ENCODE peak calls at places on chromosomes 4 and X, in seven cellular contexts. T, K, Z, P, G, J and U are unnamed samples.
A peak's percentile ranks its signal among the peaks of the same experiment; 100 is the strongest.

GRCh38 chr4:82890602-82890912 is 396 bp downstream of the SEC31A start:
- DNase-seq in T (no peak), K (no peak), Z (no peak), P (no peak), G (no peak), J (no peak), U (no peak)

GRCh38 chr4:108396900-108397299 is 223.5 kb upstream of the RPL34 start:
- DNase-seq in T (no peak), K (no peak), Z (no peak), P (no peak), G (no peak), J (no peak), U (peak; percentile 20)

GRCh38 chr4:169795585-169795984 is 37.8 kb upstream of the HPF1 start:
- DNase-seq in T (peak; percentile 40), K (no peak), Z (no peak), P (no peak), G (no peak), J (no peak), U (no peak)

GRCh38 chr4:112591593-112591992 is 45.1 kb downstream of the ZGRF1 start:
- DNase-seq in T (peak; percentile 17), K (no peak), Z (no peak), P (no peak), G (no peak), J (no peak), U (no peak)

GRCh38 chr4:102466298-102466697 is 34.9 kb upstream of the NFKB1 start:
- DNase-seq in T (no peak), K (peak; percentile 7), Z (no peak), P (no peak), G (peak; percentile 48), J (no peak), U (no peak)

GRCh38 chr4:98387345-98388017 is 126.3 kb downstream of the RAP1GDS1 start:
- DNase-seq in T (peak; percentile 46), K (no peak), Z (no peak), P (no peak), G (no peak), J (no peak), U (no peak)

GRCh38 chr4:105145913-105146285 is 777 bp upstream of the TET2 start:
- DNase-seq in T (no peak), K (no peak), Z (peak; percentile 56), P (peak; percentile 66), G (no peak), J (peak; percentile 24), U (peak; percentile 17)

GRCh38 chr4:31995943-31996901 is 1276.1 kb downstream of the PCDH7 start:
- DNase-seq in T (no peak), K (no peak), Z (peak; percentile 89), P (no peak), G (no peak), J (peak; percentile 7), U (no peak)

GRCh38 chrX:129318375-129318774 is 204.9 kb downstream of the SMARCA1 start:
- DNase-seq in T (peak; percentile 15), K (peak; percentile 35), Z (no peak), P (no peak), G (peak; percentile 27), J (peak; percentile 53), U (no peak)

GRCh38 chrX:120790118-120790517 is 85.5 kb downstream of the CT47B1 start:
- DNase-seq in T (peak; percentile 63), K (peak; percentile 71), Z (peak; percentile 27), P (no peak), G (peak; percentile 51), J (peak; percentile 87), U (peak; percentile 50)

GRCh38 chr4:172514011-172514410 is 654.6 kb upstream of the GALNT7 start:
- DNase-seq in T (no peak), K (no peak), Z (no peak), P (no peak), G (no peak), J (no peak), U (no peak)

GRCh38 chr4:113316879-113317278 is 267.4 kb downstream of the ANK2 start:
- DNase-seq in T (peak; percentile 18), K (no peak), Z (no peak), P (no peak), G (no peak), J (no peak), U (no peak)

GRCh38 chr4:17058506-17058905 is 160.1 kb upstream of the LDB2 start:
- DNase-seq in T (no peak), K (peak; percentile 37), Z (no peak), P (no peak), G (no peak), J (no peak), U (no peak)

GRCh38 chr4:83852085-83852451 is 316.2 kb downstream of the GPAT3 start:
- DNase-seq in T (peak; percentile 22), K (peak; percentile 88), Z (no peak), P (no peak), G (peak; percentile 50), J (no peak), U (no peak)

GRCh38 chr4:71230258-71230594 is 108.6 kb upstream of the SLC4A4 start:
- DNase-seq in T (no peak), K (peak; percentile 87), Z (no peak), P (no peak), G (peak; percentile 21), J (no peak), U (no peak)

GRCh38 chr4:56424697-56425514 is 10.5 kb downstream of the PPAT start:
- DNase-seq in T (no peak), K (peak; percentile 45), Z (no peak), P (no peak), G (peak; percentile 50), J (peak; percentile 68), U (no peak)

GRCh38 chrX:152927858-152928760 is 30.2 kb downstream of the ZNF185 start:
- DNase-seq in T (no peak), K (no peak), Z (no peak), P (no peak), G (no peak), J (no peak), U (no peak)

GRCh38 chr4:146981651-146982050 is 36.0 kb upstream of the TTC29 start:
- DNase-seq in T (peak; percentile 13), K (peak; percentile 1), Z (no peak), P (no peak), G (peak; percentile 14), J (peak; percentile 92), U (peak; percentile 61)

GRCh38 chr4:118346495-118346894 is 6.3 kb downstream of the PRSS12 start:
- DNase-seq in T (peak; percentile 64), K (no peak), Z (no peak), P (no peak), G (no peak), J (no peak), U (no peak)

GRCh38 chr4:11546391-11547160 is 117.9 kb upstream of the HS3ST1 start:
- DNase-seq in T (no peak), K (peak; percentile 33), Z (no peak), P (no peak), G (no peak), J (peak; percentile 81), U (no peak)

GRCh38 chr4:89293299-89293698 is 14.3 kb downstream of the GPRIN3 start:
- DNase-seq in T (no peak), K (no peak), Z (no peak), P (no peak), G (no peak), J (no peak), U (no peak)

GRCh38 chr4:3671571-3672464 is 94.4 kb upstream of the ADRA2C start:
- DNase-seq in T (no peak), K (peak; percentile 41), Z (no peak), P (no peak), G (peak; percentile 15), J (no peak), U (no peak)

GRCh38 chrX:67544281-67544680 is 460 bp downstream of the AR start:
- DNase-seq in T (peak; percentile 31), K (no peak), Z (peak; percentile 41), P (no peak), G (peak; percentile 38), J (no peak), U (peak; percentile 17)

GRCh38 chrX:56248492-56248891 is 16.3 kb downstream of the KLF8 start:
- DNase-seq in T (peak; percentile 63), K (peak; percentile 25), Z (peak; percentile 34), P (peak; percentile 49), G (peak; percentile 32), J (peak; percentile 74), U (no peak)

GRCh38 chrX:123077671-123078070 is 106.4 kb upstream of the GRIA3 start:
- DNase-seq in T (no peak), K (no peak), Z (no peak), P (no peak), G (no peak), J (no peak), U (no peak)

DNA sequence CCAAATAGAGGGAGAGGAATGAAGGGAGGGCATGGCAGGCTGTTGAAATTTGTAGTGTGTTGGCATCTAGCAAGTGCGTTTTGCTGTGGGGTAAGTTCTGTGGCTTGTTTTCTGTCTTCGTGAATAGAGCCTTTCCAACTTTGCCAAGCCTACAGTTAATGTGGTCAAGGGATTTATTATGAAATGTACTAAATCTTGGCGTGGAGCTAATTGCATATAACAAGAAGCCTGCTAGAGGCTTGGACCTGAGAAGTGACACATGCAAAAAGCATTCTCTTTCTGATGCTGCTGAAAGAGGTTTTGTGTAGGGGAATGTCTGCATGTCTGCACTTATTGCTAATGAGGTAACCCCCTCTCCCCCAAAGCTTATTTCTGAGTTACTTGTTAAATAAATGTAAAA is 132.2 kb downstream of the BMPR1B start:
- DNase-seq in T (peak; percentile 72), K (peak; percentile 73), Z (no peak), P (no peak), G (peak; percentile 40), J (no peak), U (no peak)
- H4K8ac ChIP-seq in T (no peak overlapping the region), K (no peak overlapping the region), Z (no peak overlapping the region), P (no peak overlapping the region), G (no peak overlapping the region), J (no peak overlapping the region), U (no peak overlapping the region)

DNA sequence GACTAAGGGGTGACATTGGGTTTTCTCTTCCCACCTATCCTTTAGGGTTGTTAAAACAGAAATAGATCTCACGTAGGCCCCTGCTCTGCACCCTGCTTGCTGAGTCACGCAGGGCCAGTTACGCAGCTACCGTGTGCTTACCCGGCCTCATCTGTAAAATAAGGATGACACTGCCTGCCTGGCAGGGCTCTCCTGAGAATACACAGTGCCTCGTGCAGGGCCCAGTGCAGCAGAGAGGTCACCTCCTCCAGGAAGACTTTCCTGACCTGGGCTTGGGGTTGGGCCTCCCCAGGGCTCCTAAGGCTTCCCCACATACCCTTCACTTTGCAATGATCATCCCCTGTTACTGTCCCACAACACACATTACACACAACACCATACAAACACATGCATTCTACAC is 33.6 kb upstream of the JAKMIP1 start:
- DNase-seq in T (no peak), K (no peak), Z (no peak), P (no peak), G (no peak), J (no peak), U (no peak)
- H3K18ac ChIP-seq in T (no peak overlapping the region), K (no peak overlapping the region), Z (no peak overlapping the region), P (no peak overlapping the region), G (no peak overlapping the region), J (no peak overlapping the region), U (no peak overlapping the region)

DNA sequence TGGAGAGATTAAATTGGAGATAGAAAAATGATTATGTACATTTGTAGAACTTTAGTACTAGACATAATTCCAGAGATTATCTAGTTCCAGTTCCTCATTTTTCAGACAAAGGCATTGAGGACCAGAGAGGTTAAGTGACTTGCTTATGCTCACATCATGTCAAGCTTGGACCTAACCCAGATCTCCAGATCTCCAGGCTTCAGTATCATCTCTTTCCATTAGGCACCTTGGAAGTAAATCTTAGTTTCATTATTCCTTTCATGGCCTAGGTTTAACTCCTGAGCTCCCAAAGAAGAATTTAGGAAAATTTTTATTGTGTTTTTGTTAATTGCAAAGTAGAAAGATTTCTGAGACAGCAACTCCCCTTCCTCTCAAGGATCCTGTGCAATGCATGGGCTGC is 148.8 kb downstream of the GATB start:
- DNase-seq in T (no peak), K (no peak), Z (no peak), P (no peak), G (no peak), J (no peak), U (no peak)
- H4K8ac ChIP-seq in T (no peak overlapping the region), K (no peak overlapping the region), Z (no peak overlapping the region), P (no peak overlapping the region), G (no peak overlapping the region), J (no peak overlapping the region), U (no peak overlapping the region)

GRCh38 chrX:49157194-49157593 is 5.4 kb upstream of the MAGIX start:
- DNase-seq in T (no peak), K (no peak), Z (peak; percentile 35), P (peak; percentile 49), G (no peak), J (no peak), U (no peak)
- H3K18ac ChIP-seq in T (no peak overlapping the region), K (no peak overlapping the region), Z (no peak overlapping the region), P (no peak overlapping the region), G (no peak overlapping the region), J (no peak overlapping the region), U (no peak overlapping the region)